ENCODE peak calls at places on chromosomes 13 and 19, in nine cellular contexts. One of them, this sample, is unnamed.

GRCh38 chr13:114063545-114064515 is 68.6 kb downstream of the RASA3 start:
- DNase-seq in OCI-LY7: no peak
- DNase-seq in nephron progenitor cell: no peak
- DNase-seq in retinal pigment epithelial cell: no peak
- DNase-seq in fibroblast of pulmonary artery: peak; percentile 57
- DNase-seq in HL-60: peak; percentile 70
- DNase-seq in neural progenitor cell: peak; percentile 38
- DNase-seq in WTC11: no peak
- DNase-seq in neural crest cell: no peak
- DNase-seq in this sample: no peak

GRCh38 chr19:15432018-15432494 is 13.3 kb upstream of the AKAP8L start:
- DNase-seq in WTC11: no peak
- DNase-seq in nephron progenitor cell: peak; percentile 37
- DNase-seq in OCI-LY7: peak; percentile 33
- DNase-seq in HL-60: no peak
- DNase-seq in neural crest cell: no peak
- DNase-seq in neural progenitor cell: peak; percentile 47
- DNase-seq in fibroblast of pulmonary artery: no peak
- DNase-seq in retinal pigment epithelial cell: no peak
- DNase-seq in this sample: peak; percentile 66

GRCh38 chr19:47447470-47448359 is 24.0 kb downstream of the SLC8A2 start:
- DNase-seq in retinal pigment epithelial cell: no peak
- DNase-seq in fibroblast of pulmonary artery: peak; percentile 49
- DNase-seq in neural progenitor cell: peak; percentile 94
- DNase-seq in nephron progenitor cell: peak; percentile 88
- DNase-seq in HL-60: peak; percentile 14
- DNase-seq in OCI-LY7: peak; percentile 67
- DNase-seq in neural crest cell: peak; percentile 70
- DNase-seq in WTC11: peak; percentile 99
- DNase-seq in this sample: no peak

GRCh38 chr13:39773833-39774232 is 118.4 kb downstream of the COG6 start:
- DNase-seq in retinal pigment epithelial cell: no peak
- DNase-seq in WTC11: no peak
- DNase-seq in neural progenitor cell: no peak
- DNase-seq in OCI-LY7: no peak
- DNase-seq in nephron progenitor cell: no peak
- DNase-seq in HL-60: no peak
- DNase-seq in fibroblast of pulmonary artery: peak; percentile 36
- DNase-seq in neural crest cell: no peak
- DNase-seq in this sample: no peak

GRCh38 chr13:20359335-20359734 is 127.2 kb upstream of the GJB6 start:
- DNase-seq in neural crest cell: no peak
- DNase-seq in neural progenitor cell: no peak
- DNase-seq in HL-60: no peak
- DNase-seq in nephron progenitor cell: no peak
- DNase-seq in WTC11: no peak
- DNase-seq in retinal pigment epithelial cell: peak; percentile 75
- DNase-seq in OCI-LY7: no peak
- DNase-seq in fibroblast of pulmonary artery: peak; percentile 96
- DNase-seq in this sample: no peak

GRCh38 chr19:43306097-43306496 is 36.8 kb upstream of the PSG9 start:
- DNase-seq in WTC11: no peak
- DNase-seq in nephron progenitor cell: no peak
- DNase-seq in neural progenitor cell: no peak
- DNase-seq in neural crest cell: no peak
- DNase-seq in retinal pigment epithelial cell: no peak
- DNase-seq in HL-60: no peak
- DNase-seq in OCI-LY7: no peak
- DNase-seq in fibroblast of pulmonary artery: no peak
- DNase-seq in this sample: no peak

GRCh38 chr13:30968734-30969335 is 36.4 kb downstream of the TEX26 start:
- DNase-seq in HL-60: no peak
- DNase-seq in fibroblast of pulmonary artery: peak; percentile 59
- DNase-seq in nephron progenitor cell: no peak
- DNase-seq in OCI-LY7: no peak
- DNase-seq in retinal pigment epithelial cell: no peak
- DNase-seq in neural progenitor cell: no peak
- DNase-seq in neural crest cell: no peak
- DNase-seq in WTC11: no peak
- DNase-seq in this sample: no peak

GRCh38 chr19:38315657-38316476 is at the start of gene YIF1B:
- DNase-seq in OCI-LY7: peak; percentile 98
- DNase-seq in retinal pigment epithelial cell: peak; percentile 92
- DNase-seq in WTC11: peak; percentile 97
- DNase-seq in neural progenitor cell: peak; percentile 98
- DNase-seq in neural crest cell: peak; percentile 90
- DNase-seq in HL-60: peak; percentile 98
- DNase-seq in nephron progenitor cell: peak; percentile 95
- DNase-seq in fibroblast of pulmonary artery: peak; percentile 97
- DNase-seq in this sample: peak; percentile 99

GRCh38 chr13:64643066-64643465 is 2587.1 kb downstream of the PCDH9 start:
- DNase-seq in HL-60: no peak
- DNase-seq in OCI-LY7: no peak
- DNase-seq in fibroblast of pulmonary artery: no peak
- DNase-seq in retinal pigment epithelial cell: no peak
- DNase-seq in nephron progenitor cell: no peak
- DNase-seq in neural progenitor cell: no peak
- DNase-seq in WTC11: no peak
- DNase-seq in neural crest cell: no peak
- DNase-seq in this sample: no peak

GRCh38 chr13:84896128-84896527 is 903.1 kb downstream of the SLITRK6 start:
- DNase-seq in neural crest cell: peak; percentile 67
- DNase-seq in HL-60: peak; percentile 34
- DNase-seq in retinal pigment epithelial cell: no peak
- DNase-seq in fibroblast of pulmonary artery: peak; percentile 79
- DNase-seq in neural progenitor cell: peak; percentile 52
- DNase-seq in nephron progenitor cell: peak; percentile 53
- DNase-seq in OCI-LY7: peak; percentile 75
- DNase-seq in WTC11: peak; percentile 47
- DNase-seq in this sample: peak; percentile 55

GRCh38 chr19:6551607-6552450 is 21.0 kb downstream of the TNFSF9 start:
- DNase-seq in neural crest cell: peak; percentile 48
- DNase-seq in retinal pigment epithelial cell: no peak
- DNase-seq in neural progenitor cell: peak; percentile 83
- DNase-seq in WTC11: peak; percentile 82
- DNase-seq in HL-60: no peak
- DNase-seq in OCI-LY7: no peak
- DNase-seq in fibroblast of pulmonary artery: no peak
- DNase-seq in nephron progenitor cell: peak; percentile 56
- DNase-seq in this sample: peak; percentile 90

GRCh38 chr19:35665604-35666003 is 713 bp upstream of the UPK1A start:
- DNase-seq in neural progenitor cell: no peak
- DNase-seq in WTC11: no peak
- DNase-seq in OCI-LY7: no peak
- DNase-seq in fibroblast of pulmonary artery: no peak
- DNase-seq in neural crest cell: no peak
- DNase-seq in retinal pigment epithelial cell: no peak
- DNase-seq in HL-60: no peak
- DNase-seq in nephron progenitor cell: no peak
- DNase-seq in this sample: no peak

GRCh38 chr13:31898383-31899071 is 133.0 kb upstream of the FRY start:
- DNase-seq in neural crest cell: no peak
- DNase-seq in fibroblast of pulmonary artery: no peak
- DNase-seq in OCI-LY7: no peak
- DNase-seq in HL-60: no peak
- DNase-seq in retinal pigment epithelial cell: no peak
- DNase-seq in neural progenitor cell: peak; percentile 27
- DNase-seq in nephron progenitor cell: no peak
- DNase-seq in WTC11: no peak
- DNase-seq in this sample: no peak

GRCh38 chr19:1172353-1173159 is 1.5 kb downstream of the SBNO2 start:
- DNase-seq in neural crest cell: no peak
- DNase-seq in nephron progenitor cell: peak; percentile 39
- DNase-seq in WTC11: peak; percentile 18
- DNase-seq in OCI-LY7: no peak
- DNase-seq in fibroblast of pulmonary artery: peak; percentile 85
- DNase-seq in HL-60: no peak
- DNase-seq in retinal pigment epithelial cell: no peak
- DNase-seq in neural progenitor cell: peak; percentile 52
- DNase-seq in this sample: no peak

GRCh38 chr19:29315566-29315965 is 102.6 kb upstream of the UQCRFS1 start:
- DNase-seq in retinal pigment epithelial cell: no peak
- DNase-seq in OCI-LY7: no peak
- DNase-seq in HL-60: no peak
- DNase-seq in neural progenitor cell: peak; percentile 29
- DNase-seq in nephron progenitor cell: no peak
- DNase-seq in fibroblast of pulmonary artery: no peak
- DNase-seq in neural crest cell: no peak
- DNase-seq in WTC11: no peak
- DNase-seq in this sample: no peak

GRCh38 chr19:18507021-18507726 is 14.7 kb downstream of the ELL start:
- DNase-seq in nephron progenitor cell: no peak
- DNase-seq in HL-60: no peak
- DNase-seq in neural crest cell: no peak
- DNase-seq in WTC11: no peak
- DNase-seq in fibroblast of pulmonary artery: no peak
- DNase-seq in OCI-LY7: no peak
- DNase-seq in neural progenitor cell: no peak
- DNase-seq in retinal pigment epithelial cell: no peak
- DNase-seq in this sample: no peak

GRCh38 chr13:86174632-86175031 is 375.4 kb upstream of the SLITRK6 start:
- DNase-seq in fibroblast of pulmonary artery: no peak
- DNase-seq in nephron progenitor cell: no peak
- DNase-seq in WTC11: no peak
- DNase-seq in neural crest cell: no peak
- DNase-seq in OCI-LY7: no peak
- DNase-seq in HL-60: no peak
- DNase-seq in neural progenitor cell: no peak
- DNase-seq in retinal pigment epithelial cell: no peak
- DNase-seq in this sample: no peak

GRCh38 chr19:40247735-40248262 is 21.3 kb upstream of the CCNP start:
- DNase-seq in retinal pigment epithelial cell: no peak
- DNase-seq in HL-60: no peak
- DNase-seq in WTC11: no peak
- DNase-seq in OCI-LY7: no peak
- DNase-seq in neural progenitor cell: no peak
- DNase-seq in fibroblast of pulmonary artery: no peak
- DNase-seq in nephron progenitor cell: no peak
- DNase-seq in neural crest cell: no peak
- DNase-seq in this sample: no peak

GRCh38 chr13:22740264-22740663 is 440.5 kb upstream of the SGCG start:
- DNase-seq in HL-60: no peak
- DNase-seq in neural progenitor cell: peak; percentile 49
- DNase-seq in fibroblast of pulmonary artery: no peak
- DNase-seq in OCI-LY7: no peak
- DNase-seq in nephron progenitor cell: no peak
- DNase-seq in neural crest cell: no peak
- DNase-seq in WTC11: peak; percentile 25
- DNase-seq in retinal pigment epithelial cell: no peak
- DNase-seq in this sample: no peak

GRCh38 chr13:52371736-52372247 is 34.2 kb downstream of the THSD1 start:
- DNase-seq in fibroblast of pulmonary artery: peak; percentile 75
- DNase-seq in retinal pigment epithelial cell: no peak
- DNase-seq in neural progenitor cell: peak; percentile 20
- DNase-seq in nephron progenitor cell: no peak
- DNase-seq in HL-60: no peak
- DNase-seq in neural crest cell: no peak
- DNase-seq in OCI-LY7: no peak
- DNase-seq in WTC11: no peak
- DNase-seq in this sample: no peak

GRCh38 chr19:44141191-44142013 is at the start of gene ZNF234:
- DNase-seq in fibroblast of pulmonary artery: peak; percentile 82
- DNase-seq in OCI-LY7: no peak
- DNase-seq in nephron progenitor cell: peak; percentile 77
- DNase-seq in neural crest cell: peak; percentile 68
- DNase-seq in neural progenitor cell: peak; percentile 85
- DNase-seq in retinal pigment epithelial cell: peak; percentile 38
- DNase-seq in WTC11: peak; percentile 68
- DNase-seq in HL-60: peak; percentile 80
- DNase-seq in this sample: peak; percentile 87

GRCh38 chr19:48490980-48491792 is 20.4 kb downstream of the LMTK3 start:
- DNase-seq in OCI-LY7: peak; percentile 80
- DNase-seq in fibroblast of pulmonary artery: no peak
- DNase-seq in WTC11: peak; percentile 78
- DNase-seq in neural progenitor cell: peak; percentile 88
- DNase-seq in neural crest cell: no peak
- DNase-seq in HL-60: no peak
- DNase-seq in nephron progenitor cell: peak; percentile 71
- DNase-seq in retinal pigment epithelial cell: no peak
- DNase-seq in this sample: peak; percentile 96
- TF ChIP-seq CTCF in OCI-LY7: no peak
- TF ChIP-seq CTCF in fibroblast of pulmonary artery: no peak
- TF ChIP-seq CTCF in WTC11: no peak
- TF ChIP-seq CTCF in neural progenitor cell: no peak
- TF ChIP-seq CTCF in neural crest cell: no peak
- TF ChIP-seq CTCF in HL-60: no peak
- TF ChIP-seq CTCF in nephron progenitor cell: no peak
- TF ChIP-seq CTCF in retinal pigment epithelial cell: no peak
- TF ChIP-seq CTCF in this sample: no peak

GRCh38 chr13:26112843-26113242 is 61.0 kb upstream of the SHISA2 start:
- DNase-seq in OCI-LY7: no peak
- DNase-seq in HL-60: no peak
- DNase-seq in fibroblast of pulmonary artery: no peak
- DNase-seq in WTC11: no peak
- DNase-seq in nephron progenitor cell: no peak
- DNase-seq in neural progenitor cell: peak; percentile 18
- DNase-seq in retinal pigment epithelial cell: no peak
- DNase-seq in neural crest cell: no peak
- DNase-seq in this sample: no peak
- TF ChIP-seq CTCF in OCI-LY7: peak; percentile 51
- TF ChIP-seq CTCF in HL-60: no peak
- TF ChIP-seq CTCF in fibroblast of pulmonary artery: peak; percentile 7
- TF ChIP-seq CTCF in WTC11: peak; percentile 20
- TF ChIP-seq CTCF in nephron progenitor cell: peak; percentile 46
- TF ChIP-seq CTCF in neural progenitor cell: peak; percentile 68
- TF ChIP-seq CTCF in retinal pigment epithelial cell: peak; percentile 34
- TF ChIP-seq CTCF in neural crest cell: peak; percentile 49
- TF ChIP-seq CTCF in this sample: no peak

GRCh38 chr19:17389957-17390664 is 3.9 kb downstream of the CCDC194 start:
- DNase-seq in neural crest cell: peak; percentile 26
- DNase-seq in WTC11: no peak
- DNase-seq in HL-60: no peak
- DNase-seq in neural progenitor cell: no peak
- DNase-seq in OCI-LY7: no peak
- DNase-seq in fibroblast of pulmonary artery: no peak
- DNase-seq in nephron progenitor cell: no peak
- DNase-seq in retinal pigment epithelial cell: no peak
- DNase-seq in this sample: peak; percentile 35
- TF ChIP-seq CTCF in neural crest cell: peak; percentile 42
- TF ChIP-seq CTCF in WTC11: peak; percentile 36
- TF ChIP-seq CTCF in HL-60: no peak
- TF ChIP-seq CTCF in neural progenitor cell: peak; percentile 50
- TF ChIP-seq CTCF in OCI-LY7: no peak
- TF ChIP-seq CTCF in fibroblast of pulmonary artery: no peak
- TF ChIP-seq CTCF in nephron progenitor cell: peak; percentile 10
- TF ChIP-seq CTCF in retinal pigment epithelial cell: peak; percentile 25
- TF ChIP-seq CTCF in this sample: peak; percentile 10

GRCh38 chr13:95604534-95604915 is 40.0 kb downstream of the DZIP1 start:
- DNase-seq in OCI-LY7: no peak
- DNase-seq in neural progenitor cell: no peak
- DNase-seq in WTC11: no peak
- DNase-seq in fibroblast of pulmonary artery: peak; percentile 16
- DNase-seq in HL-60: no peak
- DNase-seq in neural crest cell: no peak
- DNase-seq in nephron progenitor cell: no peak
- DNase-seq in retinal pigment epithelial cell: no peak
- DNase-seq in this sample: no peak
- TF ChIP-seq CTCF in OCI-LY7: no peak
- TF ChIP-seq CTCF in neural progenitor cell: no peak
- TF ChIP-seq CTCF in WTC11: no peak
- TF ChIP-seq CTCF in fibroblast of pulmonary artery: no peak
- TF ChIP-seq CTCF in HL-60: no peak
- TF ChIP-seq CTCF in neural crest cell: no peak
- TF ChIP-seq CTCF in nephron progenitor cell: no peak
- TF ChIP-seq CTCF in retinal pigment epithelial cell: no peak
- TF ChIP-seq CTCF in this sample: no peak

This sample was measured in GM13976.